ENCODE peak calls at places on chromosome 14, in ten cellular contexts. One of them, this sample, is unnamed.
A peak's percentile ranks its signal among the peaks of the same experiment; 100 is the strongest.

GRCh38 chr14:69133206-69134125 is 19.5 kb downstream of the DCAF5 start:
- DNase-seq in PC-3: peak; percentile 54
- DNase-seq in Calu3: no peak
- DNase-seq in WERI-Rb-1: no peak
- DNase-seq in MCF 10A: peak; percentile 74
- DNase-seq in dorsolateral prefrontal cortex: no peak
- DNase-seq in endodermal cell: no peak
- DNase-seq in pancreas: peak; percentile 56
- DNase-seq in H1: no peak
- DNase-seq in A673: peak; percentile 54
- DNase-seq in this sample: no peak

GRCh38 chr14:81303258-81303935 is 82.6 kb upstream of the GTF2A1 start:
- DNase-seq in dorsolateral prefrontal cortex: no peak
- DNase-seq in A673: no peak
- DNase-seq in endodermal cell: no peak
- DNase-seq in pancreas: peak; percentile 94
- DNase-seq in WERI-Rb-1: no peak
- DNase-seq in Calu3: peak; percentile 93
- DNase-seq in PC-3: peak; percentile 97
- DNase-seq in MCF 10A: no peak
- DNase-seq in H1: no peak
- DNase-seq in this sample: no peak

GRCh38 chr14:85531141-85531593 is 1.2 kb downstream of the FLRT2 start:
- DNase-seq in MCF 10A: peak; percentile 85
- DNase-seq in dorsolateral prefrontal cortex: no peak
- DNase-seq in WERI-Rb-1: peak; percentile 62
- DNase-seq in A673: peak; percentile 80
- DNase-seq in endodermal cell: peak; percentile 90
- DNase-seq in pancreas: peak; percentile 73
- DNase-seq in PC-3: no peak
- DNase-seq in Calu3: no peak
- DNase-seq in H1: no peak
- DNase-seq in this sample: peak; percentile 50

GRCh38 chr14:101501858-101502615 is 59.3 kb upstream of the DIO3 start:
- DNase-seq in Calu3: no peak
- DNase-seq in endodermal cell: peak; percentile 22
- DNase-seq in PC-3: no peak
- DNase-seq in dorsolateral prefrontal cortex: peak; percentile 7
- DNase-seq in MCF 10A: no peak
- DNase-seq in A673: no peak
- DNase-seq in WERI-Rb-1: no peak
- DNase-seq in H1: no peak
- DNase-seq in pancreas: no peak
- DNase-seq in this sample: no peak

GRCh38 chr14:93549578-93549977 is 118.8 kb downstream of the UNC79 start:
- DNase-seq in H1: no peak
- DNase-seq in MCF 10A: no peak
- DNase-seq in WERI-Rb-1: no peak
- DNase-seq in endodermal cell: no peak
- DNase-seq in A673: peak; percentile 45
- DNase-seq in dorsolateral prefrontal cortex: no peak
- DNase-seq in Calu3: no peak
- DNase-seq in PC-3: peak; percentile 16
- DNase-seq in pancreas: no peak
- DNase-seq in this sample: no peak

GRCh38 chr14:24289649-24290283 is 9.8 kb downstream of the DHRS1 start:
- DNase-seq in dorsolateral prefrontal cortex: no peak
- DNase-seq in endodermal cell: no peak
- DNase-seq in MCF 10A: no peak
- DNase-seq in Calu3: no peak
- DNase-seq in PC-3: no peak
- DNase-seq in WERI-Rb-1: no peak
- DNase-seq in A673: no peak
- DNase-seq in pancreas: no peak
- DNase-seq in H1: no peak
- DNase-seq in this sample: no peak

GRCh38 chr14:39763402-39763890 is 331.2 kb upstream of the FBXO33 start:
- DNase-seq in WERI-Rb-1: no peak
- DNase-seq in endodermal cell: no peak
- DNase-seq in MCF 10A: no peak
- DNase-seq in Calu3: no peak
- DNase-seq in pancreas: no peak
- DNase-seq in dorsolateral prefrontal cortex: no peak
- DNase-seq in A673: no peak
- DNase-seq in H1: no peak
- DNase-seq in PC-3: no peak
- DNase-seq in this sample: no peak

GRCh38 chr14:24387014-24387355 is 11.8 kb upstream of the NYNRIN start:
- DNase-seq in endodermal cell: no peak
- DNase-seq in dorsolateral prefrontal cortex: no peak
- DNase-seq in A673: no peak
- DNase-seq in Calu3: no peak
- DNase-seq in PC-3: no peak
- DNase-seq in H1: no peak
- DNase-seq in MCF 10A: no peak
- DNase-seq in pancreas: no peak
- DNase-seq in WERI-Rb-1: no peak
- DNase-seq in this sample: no peak

GRCh38 chr14:73255693-73256225 is 18.5 kb downstream of the PAPLN start:
- DNase-seq in dorsolateral prefrontal cortex: no peak
- DNase-seq in MCF 10A: no peak
- DNase-seq in H1: no peak
- DNase-seq in PC-3: no peak
- DNase-seq in pancreas: no peak
- DNase-seq in WERI-Rb-1: no peak
- DNase-seq in A673: no peak
- DNase-seq in Calu3: no peak
- DNase-seq in endodermal cell: no peak
- DNase-seq in this sample: no peak

GRCh38 chr14:55772521-55772920 is 192.5 kb downstream of the KTN1 start:
- DNase-seq in PC-3: no peak
- DNase-seq in Calu3: no peak
- DNase-seq in endodermal cell: no peak
- DNase-seq in pancreas: no peak
- DNase-seq in WERI-Rb-1: no peak
- DNase-seq in A673: peak; percentile 51
- DNase-seq in H1: no peak
- DNase-seq in dorsolateral prefrontal cortex: no peak
- DNase-seq in MCF 10A: no peak
- DNase-seq in this sample: no peak

GRCh38 chr14:101590062-101590461 is 28.8 kb downstream of the DIO3 start:
- DNase-seq in dorsolateral prefrontal cortex: no peak
- DNase-seq in PC-3: no peak
- DNase-seq in endodermal cell: no peak
- DNase-seq in WERI-Rb-1: no peak
- DNase-seq in Calu3: no peak
- DNase-seq in pancreas: no peak
- DNase-seq in A673: no peak
- DNase-seq in H1: no peak
- DNase-seq in MCF 10A: no peak
- DNase-seq in this sample: no peak

GRCh38 chr14:22824711-22825359 is 4.9 kb upstream of the MRPL52 start:
- DNase-seq in endodermal cell: no peak
- DNase-seq in MCF 10A: peak; percentile 77
- DNase-seq in H1: no peak
- DNase-seq in Calu3: peak; percentile 30
- DNase-seq in A673: no peak
- DNase-seq in PC-3: peak; percentile 90
- DNase-seq in pancreas: no peak
- DNase-seq in WERI-Rb-1: no peak
- DNase-seq in dorsolateral prefrontal cortex: no peak
- DNase-seq in this sample: no peak

GRCh38 chr14:64733899-64734298 is 29.7 kb downstream of the PLEKHG3 start:
- DNase-seq in pancreas: no peak
- DNase-seq in dorsolateral prefrontal cortex: no peak
- DNase-seq in Calu3: no peak
- DNase-seq in H1: no peak
- DNase-seq in A673: no peak
- DNase-seq in endodermal cell: peak; percentile 17
- DNase-seq in MCF 10A: no peak
- DNase-seq in PC-3: no peak
- DNase-seq in WERI-Rb-1: no peak
- DNase-seq in this sample: no peak

GRCh38 chr14:72638021-72638420 is 255.9 kb downstream of the DPF3 start:
- DNase-seq in A673: no peak
- DNase-seq in dorsolateral prefrontal cortex: no peak
- DNase-seq in Calu3: no peak
- DNase-seq in MCF 10A: peak; percentile 69
- DNase-seq in pancreas: no peak
- DNase-seq in WERI-Rb-1: no peak
- DNase-seq in PC-3: peak; percentile 91
- DNase-seq in endodermal cell: no peak
- DNase-seq in H1: no peak
- DNase-seq in this sample: no peak

GRCh38 chr14:105168093-105168420 is 519 bp downstream of the JAG2 start:
- DNase-seq in A673: no peak
- DNase-seq in Calu3: no peak
- DNase-seq in H1: no peak
- DNase-seq in endodermal cell: no peak
- DNase-seq in WERI-Rb-1: no peak
- DNase-seq in PC-3: no peak
- DNase-seq in pancreas: no peak
- DNase-seq in MCF 10A: no peak
- DNase-seq in dorsolateral prefrontal cortex: no peak
- DNase-seq in this sample: no peak

GRCh38 chr14:105169776-105170655 is 1.4 kb upstream of the JAG2 start:
- DNase-seq in MCF 10A: no peak
- DNase-seq in PC-3: no peak
- DNase-seq in endodermal cell: no peak
- DNase-seq in WERI-Rb-1: no peak
- DNase-seq in H1: no peak
- DNase-seq in Calu3: no peak
- DNase-seq in A673: peak; percentile 65
- DNase-seq in dorsolateral prefrontal cortex: no peak
- DNase-seq in pancreas: no peak
- DNase-seq in this sample: no peak

GRCh38 chr14:105167303-105168092 is 1.1 kb downstream of the JAG2 start:
- DNase-seq in pancreas: peak; percentile 43
- DNase-seq in A673: no peak
- DNase-seq in endodermal cell: peak; percentile 73
- DNase-seq in H1: no peak
- DNase-seq in Calu3: peak; percentile 27
- DNase-seq in dorsolateral prefrontal cortex: no peak
- DNase-seq in WERI-Rb-1: peak; percentile 57
- DNase-seq in MCF 10A: peak; percentile 60
- DNase-seq in PC-3: peak; percentile 50
- DNase-seq in this sample: peak; percentile 61

GRCh38 chr14:105168496-105168978 is at the start of gene JAG2:
- DNase-seq in PC-3: peak; percentile 61
- DNase-seq in pancreas: peak; percentile 66
- DNase-seq in endodermal cell: peak; percentile 88
- DNase-seq in A673: peak; percentile 73
- DNase-seq in WERI-Rb-1: peak; percentile 86
- DNase-seq in Calu3: peak; percentile 64
- DNase-seq in dorsolateral prefrontal cortex: peak; percentile 37
- DNase-seq in H1: no peak
- DNase-seq in MCF 10A: peak; percentile 63
- DNase-seq in this sample: peak; percentile 66

GRCh38 chr14:105168979-105169507 is 467 bp upstream of the JAG2 start:
- DNase-seq in pancreas: peak; percentile 37
- DNase-seq in WERI-Rb-1: peak; percentile 79
- DNase-seq in A673: peak; percentile 77
- DNase-seq in MCF 10A: no peak
- DNase-seq in endodermal cell: peak; percentile 90
- DNase-seq in H1: no peak
- DNase-seq in PC-3: no peak
- DNase-seq in Calu3: no peak
- DNase-seq in dorsolateral prefrontal cortex: no peak
- DNase-seq in this sample: peak; percentile 60
- TF ChIP-seq CTCF in pancreas: no peak
- TF ChIP-seq CTCF in WERI-Rb-1: peak; percentile 87
- TF ChIP-seq CTCF in A673: peak; percentile 82
- TF ChIP-seq CTCF in MCF 10A: peak; percentile 20
- TF ChIP-seq CTCF in endodermal cell: peak; percentile 88
- TF ChIP-seq CTCF in H1: peak; percentile 79
- TF ChIP-seq CTCF in PC-3: peak; percentile 51
- TF ChIP-seq CTCF in Calu3: no peak
- TF ChIP-seq CTCF in dorsolateral prefrontal cortex: peak; percentile 43
- TF ChIP-seq CTCF in this sample: peak; percentile 43

DNA sequence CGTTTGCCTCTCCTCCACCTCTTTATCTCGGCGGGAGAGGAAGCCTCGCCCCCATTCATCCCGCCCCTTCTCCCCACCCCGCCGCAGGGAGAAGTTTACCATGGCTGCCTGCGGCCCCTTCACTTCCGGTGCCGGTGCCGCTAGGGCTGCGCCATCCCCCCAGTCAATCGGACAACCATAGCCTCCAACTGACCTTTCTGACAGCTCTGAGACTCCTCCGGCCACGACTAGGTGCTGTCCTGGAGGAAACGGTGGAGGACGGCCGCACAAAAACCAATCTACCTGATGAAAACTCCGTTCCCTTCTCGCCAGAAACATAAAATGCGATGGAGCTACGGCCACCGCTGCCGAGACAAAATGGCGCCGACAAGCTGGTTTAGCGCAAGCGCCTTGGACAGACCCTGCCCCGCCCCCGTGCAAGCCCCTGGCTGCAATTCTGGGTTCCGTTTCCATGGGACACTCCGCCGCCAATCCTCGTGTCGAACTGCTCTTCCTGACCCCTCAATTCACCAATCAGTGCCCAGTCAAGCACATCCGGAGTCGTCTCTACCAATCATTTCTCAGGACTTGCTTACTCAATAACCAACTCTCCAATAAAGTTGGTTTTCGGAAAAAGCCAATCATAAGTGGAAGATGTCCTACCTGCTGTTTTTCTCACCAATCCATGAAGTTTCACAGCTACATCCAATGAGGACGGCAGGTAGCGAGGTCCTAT is 436 bp upstream of the ARID4A start:
- DNase-seq in pancreas: peak; percentile 98
- DNase-seq in WERI-Rb-1: peak; percentile 99
- DNase-seq in endodermal cell: peak; percentile 99
- DNase-seq in H1: peak; percentile 99
- DNase-seq in A673: peak; percentile 100
- DNase-seq in Calu3: peak; percentile 98
- DNase-seq in PC-3: peak; percentile 100
- DNase-seq in MCF 10A: peak; percentile 100
- DNase-seq in dorsolateral prefrontal cortex: peak; percentile 97
- DNase-seq in this sample: peak; percentile 98
- TF ChIP-seq CTCF in pancreas: no peak
- TF ChIP-seq CTCF in WERI-Rb-1: no peak
- TF ChIP-seq CTCF in endodermal cell: no peak
- TF ChIP-seq CTCF in H1: no peak
- TF ChIP-seq CTCF in A673: no peak
- TF ChIP-seq CTCF in Calu3: no peak
- TF ChIP-seq CTCF in PC-3: peak; percentile 24
- TF ChIP-seq CTCF in MCF 10A: peak; percentile 11
- TF ChIP-seq CTCF in dorsolateral prefrontal cortex: peak; percentile 44
- TF ChIP-seq CTCF in this sample: no peak

GRCh38 chr14:104731249-104731924 is 7.4 kb downstream of the ADSS1 start:
- DNase-seq in A673: no peak
- DNase-seq in H1: no peak
- DNase-seq in MCF 10A: no peak
- DNase-seq in Calu3: peak; percentile 55
- DNase-seq in endodermal cell: peak; percentile 87
- DNase-seq in pancreas: no peak
- DNase-seq in PC-3: peak; percentile 48
- DNase-seq in WERI-Rb-1: peak; percentile 71
- DNase-seq in dorsolateral prefrontal cortex: no peak
- DNase-seq in this sample: no peak
- TF ChIP-seq CTCF in A673: peak; percentile 48
- TF ChIP-seq CTCF in H1: peak; percentile 98
- TF ChIP-seq CTCF in MCF 10A: peak; percentile 21
- TF ChIP-seq CTCF in Calu3: peak; percentile 39
- TF ChIP-seq CTCF in endodermal cell: peak; percentile 84
- TF ChIP-seq CTCF in pancreas: no peak
- TF ChIP-seq CTCF in PC-3: peak; percentile 64
- TF ChIP-seq CTCF in WERI-Rb-1: peak; percentile 72
- TF ChIP-seq CTCF in dorsolateral prefrontal cortex: no peak
- TF ChIP-seq CTCF in this sample: no peak

GRCh38 chr14:70585221-70585620 is 15.2 kb downstream of the MED6 start:
- DNase-seq in PC-3: peak; percentile 11
- DNase-seq in MCF 10A: no peak
- DNase-seq in WERI-Rb-1: no peak
- DNase-seq in endodermal cell: no peak
- DNase-seq in pancreas: no peak
- DNase-seq in A673: peak; percentile 35
- DNase-seq in dorsolateral prefrontal cortex: no peak
- DNase-seq in Calu3: no peak
- DNase-seq in H1: no peak
- DNase-seq in this sample: no peak
- TF ChIP-seq CTCF in PC-3: no peak
- TF ChIP-seq CTCF in MCF 10A: no peak
- TF ChIP-seq CTCF in WERI-Rb-1: no peak
- TF ChIP-seq CTCF in endodermal cell: peak; percentile 49
- TF ChIP-seq CTCF in pancreas: no peak
- TF ChIP-seq CTCF in A673: peak; percentile 35
- TF ChIP-seq CTCF in dorsolateral prefrontal cortex: no peak
- TF ChIP-seq CTCF in Calu3: no peak
- TF ChIP-seq CTCF in H1: no peak
- TF ChIP-seq CTCF in this sample: no peak